ENCODE peak calls at places on chromosomes 4 and X, in six cellular contexts. D is DMS153, A is omental fat pad, O is SK-N-DZ, P is substantia nigra, T is NCI-H1436. H is an unnamed sample.

GRCh38 chr4:122224348-122224747 is 72.2 kb downstream of the BLTP1 start:
- DNase-seq in A (no peak), D (no peak), P (no peak), O (no peak), T (no peak), H (no peak)

GRCh38 chr4:71258323-71258722 is 80.5 kb upstream of the SLC4A4 start:
- DNase-seq in O (no peak), P (no peak), D (no peak), A (no peak), T (no peak), H (no peak)

GRCh38 chrX:131649741-131650140 is 105.9 kb downstream of the OR13H1 start:
- DNase-seq in D (no peak), P (no peak), A (no peak), T (no peak), O (no peak), H (no peak)

GRCh38 chrX:291411-291901 is 10.3 kb downstream of the PLCXD1 start:
- DNase-seq in D (no peak), T (no peak), O (no peak), A (no peak), P (no peak), H (peak; percentile 43)

GRCh38 chr4:151784676-151785075 is 23.9 kb upstream of the GATB start:
- DNase-seq in D (no peak), P (no peak), O (no peak), T (no peak), A (no peak), H (no peak)

GRCh38 chr4:109676886-109677285 is 26.4 kb downstream of the CASP6 start:
- DNase-seq in T (no peak), P (no peak), D (no peak), A (no peak), O (no peak), H (no peak)

GRCh38 chr4:67725132-67725531 is 24.2 kb upstream of the UBA6 start:
- DNase-seq in D (no peak), A (no peak), T (no peak), O (no peak), P (no peak), H (no peak)

GRCh38 chrX:124211312-124211942 is 121.0 kb upstream of the TEX13D start:
- DNase-seq in A (no peak), P (no peak), T (peak; percentile 23), O (peak; percentile 14), D (peak; percentile 59), H (no peak)

GRCh38 chr4:147019061-147019460 is 73.4 kb upstream of the TTC29 start:
- DNase-seq in O (peak; percentile 11), T (no peak), A (peak; percentile 60), P (peak; percentile 42), D (no peak), H (peak; percentile 24)

GRCh38 chrX:18676470-18676869 is 4.6 kb upstream of the RS1 start:
- DNase-seq in T (no peak), D (no peak), P (no peak), O (peak; percentile 56), A (no peak), H (no peak)

GRCh38 chrX:123860983-123861382 is 1.1 kb downstream of the XIAP start:
- DNase-seq in O (no peak), D (no peak), P (no peak), T (no peak), A (no peak), H (no peak)

GRCh38 chr4:85522836-85523235 is 47.9 kb downstream of the ARHGAP24 start:
- DNase-seq in D (no peak), A (no peak), T (no peak), P (no peak), O (no peak), H (no peak)

GRCh38 chr4:180827193-180827592 is 1416.0 kb upstream of the TENM3 start:
- DNase-seq in D (peak; percentile 25), O (no peak), T (no peak), A (no peak), P (no peak), H (no peak)

GRCh38 chr4:8394125-8394524 is 46.4 kb downstream of the ACOX3 start:
- DNase-seq in A (no peak), T (no peak), D (no peak), O (no peak), P (peak; percentile 21), H (peak; percentile 46)

GRCh38 chr4:95599777-95600436 is 51.1 kb upstream of the UNC5C start:
- DNase-seq in D (no peak), P (no peak), T (no peak), A (no peak), O (no peak), H (no peak)

GRCh38 chrX:40244980-40245379 is 147.2 kb upstream of the BCOR start:
- DNase-seq in O (peak; percentile 64), A (no peak), D (no peak), P (no peak), T (no peak), H (no peak)

GRCh38 chrX:47499291-47499690 is 16.3 kb upstream of the ZNF41 start:
- DNase-seq in O (no peak), P (no peak), T (no peak), A (no peak), D (no peak), H (no peak)

GRCh38 chrX:97639526-97639925 is 755.8 kb downstream of the RPA4 start:
- DNase-seq in T (peak; percentile 28), P (no peak), D (no peak), O (peak; percentile 44), A (no peak), H (no peak)

GRCh38 chr4:146114066-146114465 is 61.5 kb upstream of the LSM6 start:
- DNase-seq in O (no peak), T (no peak), P (no peak), A (no peak), D (no peak), H (no peak)

GRCh38 chrX:132443736-132444135 is 45.1 kb downstream of the MBNL3 start:
- DNase-seq in A (no peak), P (no peak), T (no peak), D (no peak), O (no peak), H (no peak)

GRCh38 chrX:46551494-46552128 is 6.4 kb upstream of the ZNF674 start:
- DNase-seq in T (no peak), D (no peak), O (no peak), A (no peak), P (no peak), H (no peak)

GRCh38 chr4:59655996-59656395 is 1544.1 kb upstream of the ADGRL3 start:
- DNase-seq in D (no peak), T (no peak), A (no peak), P (no peak), O (peak; percentile 26), H (no peak)

GRCh38 chrX:153226344-153227190 is 47.5 kb downstream of the MAGEA1 start:
- DNase-seq in D (no peak), O (no peak), T (no peak), A (peak; percentile 24), P (no peak), H (no peak)

GRCh38 chr4:106659386-106659785 is 290.8 kb upstream of the GIMD1 start:
- DNase-seq in P (no peak), T (no peak), D (no peak), A (no peak), O (no peak), H (no peak)

GRCh38 chr4:40196724-40197281 is at the start of gene RHOH:
- DNase-seq in O (no peak), A (no peak), T (no peak), P (no peak), D (no peak), H (no peak)

GRCh38 chrX:3066555-3066954 is 25.3 kb downstream of the ARSF start:
- DNase-seq in P (no peak), A (no peak), D (no peak), T (no peak), O (peak; percentile 65), H (no peak)

GRCh38 chr4:114226968-114227760 is 247.7 kb upstream of the ARSJ start:
- DNase-seq in O (no peak), D (no peak), P (no peak), T (no peak), A (no peak), H (no peak)

GRCh38 chr4:21195682-21196081 is 495.4 kb downstream of the PACRGL start:
- DNase-seq in O (no peak), P (no peak), D (no peak), T (no peak), A (no peak), H (no peak)

GRCh38 chrX:8879750-8880149 is 78.6 kb upstream of the FAM9A start:
- DNase-seq in P (no peak), D (no peak), O (no peak), A (no peak), T (no peak), H (no peak)

GRCh38 chrX:33416273-33416805 is 205.0 kb upstream of the DMD start:
- DNase-seq in T (no peak), A (no peak), P (no peak), O (no peak), D (no peak), H (no peak)

GRCh38 chr4:11293866-11294265 is 134.8 kb downstream of the HS3ST1 start:
- DNase-seq in P (no peak), D (no peak), T (no peak), O (no peak), A (no peak), H (no peak)

GRCh38 chr4:8173641-8174242 is 15.1 kb upstream of the ABLIM2 start:
- DNase-seq in D (no peak), O (no peak), P (no peak), A (no peak), T (no peak), H (no peak)

GRCh38 chr4:26905172-26905571 is 44.5 kb downstream of the STIM2 start:
- DNase-seq in T (no peak), O (no peak), D (no peak), A (no peak), P (no peak), H (no peak)

H was measured in breast epithelium.